ENCODE peak calls at places on chromosomes 16 and 17, in nine cellular contexts. B, S, H, A, V, E, X, Q and L are unnamed samples.

GRCh38 chr16:68800257-68800875 is 43.0 kb upstream of the TANGO6 start:
- DNase-seq in B (peak), S (peak), H (peak), A (peak), V (no peak), E (no peak), X (peak), Q (peak), L (peak)

GRCh38 chr16:81702506-81702905 is 76.6 kb upstream of the PLCG2 start:
- DNase-seq in B (no peak), S (no peak), H (no peak), A (no peak), V (no peak), E (no peak), X (no peak), Q (no peak), L (no peak)

GRCh38 chr16:48499822-48500440 is 110.0 kb downstream of the N4BP1 start:
- DNase-seq in B (peak), S (peak), H (no peak), A (peak), V (no peak), E (peak), X (no peak), Q (peak), L (no peak)

GRCh38 chr16:2584742-2585650 is 47.2 kb downstream of the PDPK1 start:
- DNase-seq in B (peak), S (peak), H (no peak), A (no peak), V (peak), E (no peak), X (no peak), Q (no peak), L (no peak)

GRCh38 chr16:85025781-85026653 is 1.6 kb upstream of the KIAA0513 start:
- DNase-seq in B (no peak), S (no peak), H (no peak), A (no peak), V (no peak), E (no peak), X (peak), Q (no peak), L (no peak)

GRCh38 chr17:7440823-7441174 is 1.5 kb downstream of the FGF11 start:
- DNase-seq in B (peak), S (peak), H (peak), A (peak), V (peak), E (no peak), X (no peak), Q (no peak), L (peak)

GRCh38 chr17:67125924-67126323 is 81.6 kb downstream of the CACNG1 start:
- DNase-seq in B (no peak), S (no peak), H (no peak), A (no peak), V (no peak), E (no peak), X (no peak), Q (no peak), L (no peak)

GRCh38 chr17:80962356-80963329 is 29.0 kb upstream of the CHMP6 start:
- DNase-seq in B (no peak), S (no peak), H (no peak), A (no peak), V (peak), E (no peak), X (no peak), Q (no peak), L (no peak)

GRCh38 chr17:76467366-76467765 is at the start of gene AANAT:
- DNase-seq in B (no peak), S (no peak), H (no peak), A (no peak), V (no peak), E (peak), X (no peak), Q (peak), L (no peak)

GRCh38 chr16:47523342-47524006 is 62.3 kb downstream of the PHKB start:
- DNase-seq in B (no peak), S (no peak), H (peak), A (no peak), V (no peak), E (no peak), X (no peak), Q (no peak), L (no peak)

GRCh38 chr17:39118674-39119419 is 32.6 kb downstream of the PLXDC1 start:
- DNase-seq in B (no peak), S (no peak), H (peak), A (no peak), V (no peak), E (no peak), X (no peak), Q (no peak), L (no peak)

GRCh38 chr17:73976147-73976546 is 227.3 kb upstream of the RPL38 start:
- DNase-seq in B (no peak), S (no peak), H (no peak), A (no peak), V (no peak), E (no peak), X (no peak), Q (no peak), L (no peak)

GRCh38 chr17:31509095-31509804 is 117.8 kb downstream of the RAB11FIP4 start:
- DNase-seq in B (no peak), S (no peak), H (no peak), A (no peak), V (peak), E (no peak), X (no peak), Q (no peak), L (peak)

GRCh38 chr16:79390481-79391051 is 210.0 kb downstream of the MAF start:
- DNase-seq in B (no peak), S (no peak), H (no peak), A (no peak), V (no peak), E (no peak), X (no peak), Q (no peak), L (no peak)

GRCh38 chr17:81142301-81143199 is 22.8 kb upstream of the PVALEF start:
- DNase-seq in B (peak), S (peak), H (peak), A (peak), V (peak), E (no peak), X (peak), Q (peak), L (peak)

GRCh38 chr17:28078443-28079229 is 36.2 kb downstream of the NLK start:
- DNase-seq in B (no peak), S (peak), H (no peak), A (peak), V (no peak), E (no peak), X (no peak), Q (no peak), L (no peak)

GRCh38 chr16:48904333-48904732 is 294.4 kb upstream of the N4BP1 start:
- DNase-seq in B (no peak), S (no peak), H (no peak), A (no peak), V (no peak), E (no peak), X (no peak), Q (no peak), L (no peak)

GRCh38 chr16:46947900-46948547 is 25.4 kb downstream of the DNAJA2 start:
- DNase-seq in B (peak), S (peak), H (peak), A (peak), V (peak), E (no peak), X (no peak), Q (peak), L (peak)

GRCh38 chr17:49707246-49707607 is 537 bp downstream of the SLC35B1 start:
- DNase-seq in B (no peak), S (peak), H (no peak), A (peak), V (peak), E (no peak), X (no peak), Q (peak), L (peak)

GRCh38 chr17:42975265-42975664 is 4.6 kb downstream of the PTGES3L start:
- DNase-seq in B (no peak), S (no peak), H (no peak), A (no peak), V (no peak), E (no peak), X (no peak), Q (no peak), L (no peak)

GRCh38 chr17:61404702-61405046 is 5.0 kb downstream of the TBX2 start:
- DNase-seq in B (no peak), S (no peak), H (no peak), A (no peak), V (peak), E (no peak), X (no peak), Q (no peak), L (no peak)

GRCh38 chr17:511833-512251 is 159.2 kb upstream of the RPH3AL start:
- DNase-seq in B (no peak), S (no peak), H (no peak), A (peak), V (peak), E (no peak), X (no peak), Q (no peak), L (no peak)

GRCh38 chr17:64145751-64146417 is 15.9 kb upstream of the ERN1 start:
- DNase-seq in B (peak), S (peak), H (peak), A (peak), V (peak), E (peak), X (peak), Q (peak), L (peak)

GRCh38 chr17:64146418-64147109 is 16.6 kb upstream of the ERN1 start:
- DNase-seq in B (peak), S (peak), H (peak), A (peak), V (peak), E (no peak), X (peak), Q (peak), L (peak)

GRCh38 chr17:64148017-64148631 is 18.2 kb upstream of the ERN1 start:
- DNase-seq in B (peak), S (peak), H (no peak), A (peak), V (no peak), E (no peak), X (no peak), Q (peak), L (no peak)

GRCh38 chr17:64147110-64148016 is 17.4 kb upstream of the ERN1 start:
- DNase-seq in B (peak), S (peak), H (no peak), A (peak), V (no peak), E (no peak), X (no peak), Q (peak), L (peak)

GRCh38 chr17:64145460-64145750 is 15.5 kb upstream of the ERN1 start:
- DNase-seq in B (no peak), S (no peak), H (no peak), A (no peak), V (no peak), E (no peak), X (no peak), Q (no peak), L (no peak)
- TF ChIP-seq CTCF in B (peak), S (no peak), H (no peak), A (no peak), V (no peak), E (no peak), X (no peak), Q (no peak), L (no peak)

GRCh38 chr16:23597003-23597756 is 1.1 kb upstream of the NDUFAB1 start:
- DNase-seq in B (no peak), S (peak), H (peak), A (no peak), V (peak), E (no peak), X (no peak), Q (peak), L (peak)
- TF ChIP-seq CTCF in B (peak), S (peak), H (peak), A (no peak), V (peak), E (peak), X (no peak), Q (peak), L (no peak)

DNA sequence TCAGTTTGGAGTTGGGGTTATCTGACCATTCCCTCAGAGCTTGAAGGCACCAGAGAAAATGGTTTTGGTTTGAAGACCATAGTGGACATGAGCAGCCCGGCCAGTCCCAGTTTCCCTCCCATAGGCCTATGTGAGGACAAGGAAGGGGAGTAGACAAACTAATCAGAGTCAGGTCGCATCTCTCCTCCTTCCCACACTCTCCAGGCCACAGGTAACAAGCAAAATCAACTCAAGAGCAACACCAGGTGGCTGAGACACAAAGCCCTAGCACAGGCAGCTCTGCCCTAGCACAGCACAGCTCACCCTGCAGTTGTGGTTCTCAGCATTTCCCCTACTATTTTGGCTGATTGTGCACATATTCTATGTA is 7.2 kb downstream of the SUPT4H1 start:
- DNase-seq in B (no peak), S (no peak), H (no peak), A (no peak), V (peak), E (no peak), X (no peak), Q (no peak), L (peak)
- TF ChIP-seq CTCF in B (no peak), S (no peak), H (peak), A (no peak), V (peak), E (no peak), X (no peak), Q (no peak), L (peak)

GRCh38 chr17:45425125-45425983 is 7.3 kb downstream of the ARHGAP27 start:
- DNase-seq in B (peak), S (peak), H (peak), A (peak), V (peak), E (peak), X (peak), Q (peak), L (no peak)
- TF ChIP-seq CTCF in B (peak), S (peak), H (peak), A (peak), V (no peak), E (peak), X (peak), Q (peak), L (no peak)

DNA sequence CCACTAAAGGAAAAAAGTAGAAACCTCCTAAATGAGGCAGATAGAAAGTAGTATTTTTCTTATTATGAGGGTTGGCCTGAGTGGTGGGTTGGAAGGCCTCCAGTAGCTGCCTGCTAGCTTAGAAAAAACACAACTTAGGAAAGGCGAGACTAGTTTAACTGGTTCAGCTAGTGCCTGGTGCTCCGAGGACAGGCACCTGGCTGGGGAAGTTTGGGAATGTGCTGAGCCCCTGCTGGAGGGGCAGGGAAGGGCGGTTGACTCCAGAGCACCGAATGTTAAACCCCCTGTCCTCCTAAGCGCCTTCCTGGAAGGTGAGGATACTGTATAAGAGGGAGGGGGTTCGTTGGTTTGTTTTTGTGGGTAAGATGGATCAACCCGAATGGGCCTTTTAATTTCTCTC is 19.9 kb downstream of the LDHD start:
- DNase-seq in B (peak), S (no peak), H (no peak), A (peak), V (no peak), E (no peak), X (peak), Q (no peak), L (no peak)
- TF ChIP-seq CTCF in B (peak), S (peak), H (no peak), A (peak), V (no peak), E (peak), X (no peak), Q (peak), L (no peak)

GRCh38 chr17:29505826-29506225 is 61.0 kb downstream of the ABHD15 start:
- DNase-seq in B (no peak), S (no peak), H (no peak), A (no peak), V (no peak), E (no peak), X (no peak), Q (no peak), L (no peak)
- TF ChIP-seq CTCF in B (no peak), S (no peak), H (no peak), A (no peak), V (no peak), E (no peak), X (no peak), Q (no peak), L (no peak)

GRCh38 chr16:55123652-55124051 is 193.0 kb downstream of the IRX5 start:
- DNase-seq in B (no peak), S (no peak), H (no peak), A (no peak), V (no peak), E (no peak), X (no peak), Q (no peak), L (no peak)

GRCh38 chr16:55116165-55116894 is 185.7 kb downstream of the IRX5 start:
- DNase-seq in B (peak), S (no peak), H (no peak), A (peak), V (no peak), E (no peak), X (no peak), Q (no peak), L (no peak)

GRCh38 chr16:55118701-55119260 is 188.1 kb downstream of the IRX5 start:
- DNase-seq in B (no peak), S (no peak), H (no peak), A (no peak), V (no peak), E (no peak), X (no peak), Q (no peak), L (no peak)

GRCh38 chr16:55115506-55115905 is 184.8 kb downstream of the IRX5 start:
- DNase-seq in B (no peak), S (no peak), H (no peak), A (no peak), V (no peak), E (no peak), X (no peak), Q (no peak), L (no peak)

GRCh38 chr16:55120408-55120807 is 189.7 kb downstream of the IRX5 start:
- DNase-seq in B (no peak), S (no peak), H (no peak), A (no peak), V (no peak), E (no peak), X (no peak), Q (no peak), L (no peak)
- TF ChIP-seq CTCF in B (no peak), S (no peak), H (no peak), A (no peak), V (no peak), E (no peak), X (no peak), Q (no peak), L (no peak)

DNA sequence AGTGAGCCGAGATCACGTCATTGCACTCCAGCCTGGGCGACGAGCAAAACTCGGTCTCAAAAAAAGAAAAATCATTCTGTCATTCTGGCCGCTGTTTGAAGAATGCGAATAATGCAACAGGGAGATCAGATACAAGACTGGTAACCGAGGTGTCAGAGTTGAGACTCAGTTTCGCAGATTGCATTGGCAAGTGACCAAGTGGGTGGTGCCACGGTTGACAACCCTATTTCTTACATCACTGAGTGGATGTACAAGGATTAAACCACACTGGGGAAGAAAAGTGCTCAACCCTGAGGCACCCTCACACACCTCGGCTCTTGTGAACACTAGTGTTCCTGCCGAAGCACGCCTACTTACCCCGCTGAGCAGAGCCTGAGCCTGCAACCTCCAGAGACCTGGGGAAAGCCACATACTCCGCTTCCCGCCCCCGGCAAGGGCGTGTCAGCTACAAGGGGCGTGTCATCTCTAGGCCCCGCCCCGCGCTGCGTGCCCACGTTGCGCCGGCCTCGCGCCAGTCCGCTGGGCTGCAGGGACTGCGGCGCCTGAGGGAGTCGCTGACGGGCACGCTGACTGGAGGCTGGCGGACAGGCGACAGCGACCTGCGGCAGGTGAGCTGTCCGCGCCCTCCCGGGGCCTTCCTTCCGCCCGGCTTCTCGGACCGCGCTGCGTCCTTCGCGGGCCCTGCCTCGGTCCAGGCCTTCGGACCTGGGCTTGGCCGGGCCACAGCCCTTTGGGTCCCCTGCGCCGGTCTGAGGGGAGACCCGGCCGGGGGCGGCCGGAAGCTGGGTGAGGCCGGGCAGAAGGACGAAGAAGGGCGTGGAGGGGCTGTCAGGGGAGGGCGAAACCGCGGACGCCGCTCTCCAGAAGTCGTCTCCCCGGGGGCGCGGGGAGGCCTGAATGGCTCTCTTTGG is at the start of gene HMOX2:
- DNase-seq in B (peak), S (peak), H (peak), A (peak), V (peak), E (peak), X (peak), Q (peak), L (peak)
- TF ChIP-seq CTCF in B (peak), S (no peak), H (peak), A (peak), V (peak), E (peak), X (no peak), Q (peak), L (peak)

DNA sequence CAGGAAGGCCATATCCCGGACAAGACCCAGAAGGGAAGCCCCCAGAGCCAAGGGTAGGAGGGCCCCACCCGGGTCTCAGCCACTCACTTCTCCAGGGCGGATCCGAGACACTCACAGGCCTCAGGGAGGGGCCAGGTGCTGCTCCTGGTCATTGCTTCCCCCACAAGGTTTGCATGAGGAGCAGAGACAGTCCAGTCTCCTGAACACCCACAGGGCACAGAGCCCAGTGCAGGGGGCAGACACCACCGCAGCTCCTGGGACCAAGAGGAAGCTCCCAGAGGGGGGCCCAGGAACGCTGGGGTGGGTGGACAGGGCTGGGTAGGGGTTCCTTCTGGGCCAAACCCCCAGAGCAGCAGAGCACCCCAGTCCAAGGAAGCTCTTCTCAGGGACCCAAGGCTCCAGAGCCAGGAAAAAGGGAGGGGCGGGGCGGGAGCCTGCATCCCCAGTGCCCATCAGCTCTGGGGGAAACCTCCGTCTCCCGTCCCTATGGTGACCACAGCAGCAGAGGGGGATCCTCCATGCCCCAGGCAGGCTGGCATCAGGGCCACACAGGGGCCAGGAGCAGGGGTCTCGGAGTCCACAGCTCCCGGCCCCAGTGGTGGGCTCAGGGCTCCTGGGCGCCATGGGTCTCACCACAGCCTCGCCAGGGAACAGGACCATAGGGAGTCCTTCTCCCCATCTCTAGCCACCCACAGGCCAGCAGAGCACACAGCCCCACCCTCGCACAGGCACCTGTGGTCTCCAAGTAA is 816 bp upstream of the MRPL28 start:
- DNase-seq in B (no peak), S (no peak), H (no peak), A (no peak), V (peak), E (no peak), X (no peak), Q (no peak), L (no peak)
- TF ChIP-seq CTCF in B (no peak), S (no peak), H (no peak), A (no peak), V (no peak), E (no peak), X (no peak), Q (no peak), L (no peak)